ENCODE peak calls at places on chromosomes 3 and 15, in nine cellular contexts. One of them, this sample, is unnamed.
A peak's percentile ranks its signal among the peaks of the same experiment; 100 is the strongest.

GRCh38 chr3:58164199-58164879 is 46.4 kb downstream of the DNASE1L3 start:
- DNase-seq in HCT116: no peak
- DNase-seq in transverse colon: no peak
- DNase-seq in cardiac muscle cell: no peak
- DNase-seq in endodermal cell: no peak
- DNase-seq in WERI-Rb-1: no peak
- DNase-seq in endothelial cell of umbilical vein: peak; percentile 65
- DNase-seq in heart right ventricle: peak; percentile 88
- DNase-seq in neural progenitor cell: no peak
- DNase-seq in this sample: no peak

GRCh38 chr15:74964794-74965193 is 8.2 kb upstream of the RPP25 start:
- DNase-seq in HCT116: no peak
- DNase-seq in transverse colon: no peak
- DNase-seq in cardiac muscle cell: no peak
- DNase-seq in endodermal cell: no peak
- DNase-seq in WERI-Rb-1: peak; percentile 34
- DNase-seq in endothelial cell of umbilical vein: peak; percentile 73
- DNase-seq in heart right ventricle: no peak
- DNase-seq in neural progenitor cell: no peak
- DNase-seq in this sample: no peak

GRCh38 chr15:100973351-100974034 is 54.3 kb downstream of the LRRK1 start:
- DNase-seq in HCT116: no peak
- DNase-seq in transverse colon: no peak
- DNase-seq in cardiac muscle cell: peak; percentile 70
- DNase-seq in endodermal cell: peak; percentile 76
- DNase-seq in WERI-Rb-1: no peak
- DNase-seq in endothelial cell of umbilical vein: peak; percentile 15
- DNase-seq in heart right ventricle: no peak
- DNase-seq in neural progenitor cell: peak; percentile 82
- DNase-seq in this sample: no peak

GRCh38 chr3:169389211-169389924 is 274.1 kb downstream of the MECOM start:
- DNase-seq in HCT116: no peak
- DNase-seq in transverse colon: peak; percentile 14
- DNase-seq in cardiac muscle cell: no peak
- DNase-seq in endodermal cell: no peak
- DNase-seq in WERI-Rb-1: no peak
- DNase-seq in endothelial cell of umbilical vein: peak; percentile 92
- DNase-seq in heart right ventricle: no peak
- DNase-seq in neural progenitor cell: no peak
- DNase-seq in this sample: no peak

GRCh38 chr15:39919740-39920509 is at the start of gene GPR176:
- DNase-seq in HCT116: no peak
- DNase-seq in transverse colon: peak; percentile 22
- DNase-seq in cardiac muscle cell: peak; percentile 57
- DNase-seq in endodermal cell: peak; percentile 84
- DNase-seq in WERI-Rb-1: peak; percentile 49
- DNase-seq in endothelial cell of umbilical vein: peak; percentile 89
- DNase-seq in heart right ventricle: peak; percentile 15
- DNase-seq in neural progenitor cell: peak; percentile 76
- DNase-seq in this sample: no peak

GRCh38 chr3:119978554-119979208 is 115.6 kb downstream of the GSK3B start:
- DNase-seq in HCT116: no peak
- DNase-seq in transverse colon: no peak
- DNase-seq in cardiac muscle cell: no peak
- DNase-seq in endodermal cell: no peak
- DNase-seq in WERI-Rb-1: no peak
- DNase-seq in endothelial cell of umbilical vein: no peak
- DNase-seq in heart right ventricle: peak; percentile 32
- DNase-seq in neural progenitor cell: no peak
- DNase-seq in this sample: no peak

GRCh38 chr3:100400424-100400781 is 486 bp downstream of the TOMM70 start:
- DNase-seq in HCT116: no peak
- DNase-seq in transverse colon: no peak
- DNase-seq in cardiac muscle cell: peak; percentile 41
- DNase-seq in endodermal cell: no peak
- DNase-seq in WERI-Rb-1: peak; percentile 10
- DNase-seq in endothelial cell of umbilical vein: peak; percentile 57
- DNase-seq in heart right ventricle: peak; percentile 18
- DNase-seq in neural progenitor cell: no peak
- DNase-seq in this sample: no peak

GRCh38 chr3:125331243-125331642 is 43.9 kb downstream of the ZNF148 start:
- DNase-seq in HCT116: no peak
- DNase-seq in transverse colon: no peak
- DNase-seq in cardiac muscle cell: no peak
- DNase-seq in endodermal cell: no peak
- DNase-seq in WERI-Rb-1: no peak
- DNase-seq in endothelial cell of umbilical vein: no peak
- DNase-seq in heart right ventricle: no peak
- DNase-seq in neural progenitor cell: no peak
- DNase-seq in this sample: no peak

GRCh38 chr3:155302476-155302875 is 9.0 kb upstream of the STRIT1 start:
- DNase-seq in HCT116: no peak
- DNase-seq in transverse colon: no peak
- DNase-seq in cardiac muscle cell: no peak
- DNase-seq in endodermal cell: no peak
- DNase-seq in WERI-Rb-1: no peak
- DNase-seq in endothelial cell of umbilical vein: no peak
- DNase-seq in heart right ventricle: no peak
- DNase-seq in neural progenitor cell: no peak
- DNase-seq in this sample: no peak

DNA sequence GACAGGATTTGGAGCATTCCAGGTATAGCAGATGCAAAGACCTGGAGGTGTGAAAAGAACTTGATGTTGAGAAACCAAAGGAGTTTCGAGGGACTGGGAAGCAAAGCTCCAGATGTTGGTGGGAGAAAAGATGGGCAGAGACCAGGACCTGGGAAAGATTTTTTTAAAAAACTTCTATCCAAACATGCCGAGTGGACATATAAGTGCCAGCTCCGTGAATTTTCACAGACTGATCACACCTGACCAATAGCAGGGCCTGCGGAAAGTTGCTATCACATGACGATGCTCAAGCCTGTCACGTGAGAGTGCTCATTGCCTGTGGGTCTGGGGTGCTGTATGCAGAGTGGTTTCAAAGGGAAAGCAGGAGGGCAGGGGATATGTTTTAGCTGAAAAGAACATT is 19.9 kb downstream of the SMAD6 start:
- DNase-seq in HCT116: no peak
- DNase-seq in transverse colon: no peak
- DNase-seq in cardiac muscle cell: no peak
- DNase-seq in endodermal cell: no peak
- DNase-seq in WERI-Rb-1: no peak
- DNase-seq in endothelial cell of umbilical vein: no peak
- DNase-seq in heart right ventricle: no peak
- DNase-seq in neural progenitor cell: no peak
- DNase-seq in this sample: no peak
- H3K27ac ChIP-seq in HCT116: no peak overlapping the region
- H3K27ac ChIP-seq in transverse colon: no peak overlapping the region
- H3K27ac ChIP-seq in cardiac muscle cell: peak overlapping the region; percentile 86
- H3K27ac ChIP-seq in endodermal cell: no peak overlapping the region
- H3K27ac ChIP-seq in WERI-Rb-1: no peak overlapping the region
- H3K27ac ChIP-seq in endothelial cell of umbilical vein: no peak overlapping the region
- H3K27ac ChIP-seq in heart right ventricle: no peak overlapping the region
- H3K27ac ChIP-seq in neural progenitor cell: no peak overlapping the region
- H3K27ac ChIP-seq in this sample: no peak overlapping the region

GRCh38 chr3:46429250-46429649 is 22.2 kb downstream of the CCRL2 start:
- DNase-seq in HCT116: no peak
- DNase-seq in transverse colon: no peak
- DNase-seq in cardiac muscle cell: no peak
- DNase-seq in endodermal cell: no peak
- DNase-seq in WERI-Rb-1: no peak
- DNase-seq in endothelial cell of umbilical vein: no peak
- DNase-seq in heart right ventricle: no peak
- DNase-seq in neural progenitor cell: no peak
- DNase-seq in this sample: no peak

GRCh38 chr3:46423588-46423987 is 16.5 kb downstream of the CCRL2 start:
- DNase-seq in HCT116: no peak
- DNase-seq in transverse colon: no peak
- DNase-seq in cardiac muscle cell: no peak
- DNase-seq in endodermal cell: no peak
- DNase-seq in WERI-Rb-1: no peak
- DNase-seq in endothelial cell of umbilical vein: no peak
- DNase-seq in heart right ventricle: no peak
- DNase-seq in neural progenitor cell: no peak
- DNase-seq in this sample: no peak

GRCh38 chr3:46429671-46430070 is 22.6 kb downstream of the CCRL2 start:
- DNase-seq in HCT116: no peak
- DNase-seq in transverse colon: peak; percentile 32
- DNase-seq in cardiac muscle cell: no peak
- DNase-seq in endodermal cell: no peak
- DNase-seq in WERI-Rb-1: no peak
- DNase-seq in endothelial cell of umbilical vein: no peak
- DNase-seq in heart right ventricle: no peak
- DNase-seq in neural progenitor cell: no peak
- DNase-seq in this sample: no peak

GRCh38 chr3:46422617-46423016 is 15.6 kb downstream of the CCRL2 start:
- DNase-seq in HCT116: no peak
- DNase-seq in transverse colon: peak; percentile 44
- DNase-seq in cardiac muscle cell: no peak
- DNase-seq in endodermal cell: no peak
- DNase-seq in WERI-Rb-1: no peak
- DNase-seq in endothelial cell of umbilical vein: no peak
- DNase-seq in heart right ventricle: no peak
- DNase-seq in neural progenitor cell: no peak
- DNase-seq in this sample: no peak

GRCh38 chr3:46427929-46428833 is 21.1 kb downstream of the CCRL2 start:
- DNase-seq in HCT116: no peak
- DNase-seq in transverse colon: no peak
- DNase-seq in cardiac muscle cell: peak; percentile 49
- DNase-seq in endodermal cell: no peak
- DNase-seq in WERI-Rb-1: no peak
- DNase-seq in endothelial cell of umbilical vein: no peak
- DNase-seq in heart right ventricle: peak; percentile 29
- DNase-seq in neural progenitor cell: no peak
- DNase-seq in this sample: no peak
- H3K4me3 ChIP-seq in HCT116: no peak overlapping the region
- H3K4me3 ChIP-seq in transverse colon: no peak overlapping the region
- H3K4me3 ChIP-seq in cardiac muscle cell: no peak overlapping the region
- H3K4me3 ChIP-seq in endodermal cell: no peak overlapping the region
- H3K4me3 ChIP-seq in WERI-Rb-1: no peak overlapping the region
- H3K4me3 ChIP-seq in endothelial cell of umbilical vein: no peak overlapping the region
- H3K4me3 ChIP-seq in heart right ventricle: no peak overlapping the region
- H3K4me3 ChIP-seq in neural progenitor cell: no peak overlapping the region
- H3K4me3 ChIP-seq in this sample: no peak overlapping the region

DNA sequence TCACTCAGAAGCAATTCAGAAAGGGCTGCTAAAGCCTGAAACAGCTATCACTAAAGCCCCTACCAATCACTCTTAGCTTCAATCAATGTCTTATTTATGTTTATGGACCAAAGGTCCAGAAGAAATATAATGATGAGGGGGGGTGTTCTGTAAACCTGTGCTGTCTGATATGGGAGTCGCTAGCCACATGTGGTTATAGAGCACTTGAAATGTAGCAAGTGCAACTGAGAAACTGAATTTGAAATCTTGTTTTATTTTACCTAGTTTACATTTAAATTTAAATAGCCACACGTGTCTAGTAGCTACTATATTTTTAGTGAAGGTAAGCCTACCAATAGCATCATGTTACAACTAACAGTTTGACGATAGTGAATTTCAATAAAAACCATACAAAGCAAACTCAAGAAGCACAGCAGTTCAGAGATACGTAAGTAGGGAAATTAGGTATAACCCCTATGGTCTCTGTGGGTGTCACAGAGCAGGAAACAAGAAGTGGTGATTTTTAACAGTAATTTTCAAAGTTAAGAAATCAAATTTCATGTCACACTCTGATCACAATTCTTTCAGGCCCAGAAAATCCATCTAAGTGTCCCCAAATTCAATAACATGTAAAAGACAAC is 3.6 kb downstream of the POU1F1 start:
- DNase-seq in HCT116: no peak
- DNase-seq in transverse colon: no peak
- DNase-seq in cardiac muscle cell: no peak
- DNase-seq in endodermal cell: no peak
- DNase-seq in WERI-Rb-1: no peak
- DNase-seq in endothelial cell of umbilical vein: no peak
- DNase-seq in heart right ventricle: no peak
- DNase-seq in neural progenitor cell: no peak
- DNase-seq in this sample: no peak
- H3K27ac ChIP-seq in HCT116: no peak overlapping the region
- H3K27ac ChIP-seq in transverse colon: no peak overlapping the region
- H3K27ac ChIP-seq in cardiac muscle cell: no peak overlapping the region
- H3K27ac ChIP-seq in endodermal cell: no peak overlapping the region
- H3K27ac ChIP-seq in WERI-Rb-1: no peak overlapping the region
- H3K27ac ChIP-seq in endothelial cell of umbilical vein: no peak overlapping the region
- H3K27ac ChIP-seq in heart right ventricle: no peak overlapping the region
- H3K27ac ChIP-seq in neural progenitor cell: no peak overlapping the region
- H3K27ac ChIP-seq in this sample: no peak overlapping the region

DNA sequence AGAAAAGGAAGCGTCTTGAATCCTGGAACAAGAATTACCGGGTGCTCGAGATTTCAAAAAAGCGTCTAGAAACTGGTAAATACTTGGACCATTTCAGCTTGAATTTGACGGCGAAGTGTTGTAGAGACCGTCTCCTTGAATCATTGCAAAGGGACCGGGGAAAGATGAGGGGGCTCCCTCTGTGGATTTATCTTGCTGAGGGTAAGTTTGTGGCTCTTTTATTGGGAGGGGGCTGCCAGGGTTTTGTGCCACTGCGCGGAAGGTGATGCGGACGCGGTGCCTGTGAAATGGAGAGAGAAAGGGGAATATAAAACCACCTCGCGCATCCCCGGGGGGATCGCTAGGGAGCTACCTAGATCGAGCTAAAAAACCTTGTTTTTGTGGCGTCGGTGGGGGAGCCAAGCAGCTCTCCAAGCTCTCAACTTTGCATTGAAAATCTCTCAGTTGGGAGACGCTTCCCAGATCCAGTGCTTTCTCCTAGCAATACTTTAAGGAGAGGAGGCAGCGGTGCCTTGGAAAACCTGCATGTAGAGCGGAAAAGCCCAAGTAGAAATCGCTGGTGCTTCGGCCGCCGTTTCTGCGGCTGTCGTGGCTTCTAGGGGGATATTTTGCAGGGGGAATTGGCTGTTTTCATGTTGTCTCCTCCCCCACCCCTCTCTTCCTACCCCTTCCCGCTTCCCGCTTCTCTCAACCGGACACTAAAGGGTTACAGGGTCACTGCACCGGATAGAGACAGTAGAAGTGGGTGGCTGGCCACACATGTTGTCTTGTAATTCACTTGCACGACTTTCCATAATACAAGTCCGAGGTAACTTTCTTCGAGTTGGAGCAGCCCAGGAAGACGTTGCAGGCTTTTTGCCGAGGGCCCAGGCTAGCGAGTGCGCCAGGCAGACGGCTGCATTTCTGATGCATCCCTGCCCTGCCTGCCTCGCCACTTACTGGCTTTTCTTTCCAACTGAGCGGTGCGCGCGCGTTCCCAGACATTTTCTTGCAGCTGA is 187.6 kb downstream of the NLGN1 start:
- DNase-seq in HCT116: no peak
- DNase-seq in transverse colon: peak; percentile 8
- DNase-seq in cardiac muscle cell: peak; percentile 72
- DNase-seq in endodermal cell: peak; percentile 85
- DNase-seq in WERI-Rb-1: no peak
- DNase-seq in endothelial cell of umbilical vein: peak; percentile 69
- DNase-seq in heart right ventricle: peak; percentile 26
- DNase-seq in neural progenitor cell: peak; percentile 83
- DNase-seq in this sample: peak; percentile 63
- H3K4me3 ChIP-seq in HCT116: no peak overlapping the region
- H3K4me3 ChIP-seq in transverse colon: peak overlapping the region; percentile 32
- H3K4me3 ChIP-seq in cardiac muscle cell: peak overlapping the region; percentile 36
- H3K4me3 ChIP-seq in endodermal cell: peak overlapping the region; percentile 87
- H3K4me3 ChIP-seq in WERI-Rb-1: peak overlapping the region; percentile 49
- H3K4me3 ChIP-seq in endothelial cell of umbilical vein: peak overlapping the region; percentile 62
- H3K4me3 ChIP-seq in heart right ventricle: peak overlapping the region; percentile 57
- H3K4me3 ChIP-seq in neural progenitor cell: peak overlapping the region; percentile 53
- H3K4me3 ChIP-seq in this sample: peak overlapping the region; percentile 43

This sample was measured in iPS DF 6.9.